ENCODE peak calls at places on chromosomes 6 and 20, in eight cellular contexts. U, E, B, Q, H, R, C and I are unnamed samples.
A peak's percentile ranks its signal among the peaks of the same experiment; 100 is the strongest.

GRCh38 chr20:61899971-61900370 is 165.7 kb downstream of the TAF4 start:
- DNase-seq in U (peak; percentile 11), E (no peak), B (no peak), Q (no peak), H (no peak), R (no peak), C (no peak), I (no peak)

GRCh38 chr6:87879144-87879861 is 168.3 kb upstream of the SPACA1 start:
- DNase-seq in U (no peak), E (no peak), B (no peak), Q (no peak), H (no peak), R (no peak), C (no peak), I (peak; percentile 45)

GRCh38 chr6:16296061-16296670 is 57.8 kb downstream of the GMPR start:
- DNase-seq in U (no peak), E (no peak), B (peak; percentile 76), Q (no peak), H (no peak), R (no peak), C (no peak), I (no peak)

GRCh38 chr6:53811082-53811481 is 16.3 kb downstream of the LRRC1 start:
- DNase-seq in U (peak; percentile 69), E (peak; percentile 69), B (no peak), Q (no peak), H (no peak), R (no peak), C (no peak), I (no peak)

GRCh38 chr6:27765028-27765427 is 147.2 kb downstream of the OR2B2 start:
- DNase-seq in U (no peak), E (no peak), B (no peak), Q (no peak), H (no peak), R (no peak), C (no peak), I (no peak)

GRCh38 chr20:305745-306144 is 8.4 kb downstream of the ZCCHC3 start:
- DNase-seq in U (no peak), E (no peak), B (no peak), Q (no peak), H (no peak), R (no peak), C (no peak), I (no peak)

GRCh38 chr6:48626421-48626820 is 515.4 kb upstream of the PTCHD4 start:
- DNase-seq in U (no peak), E (no peak), B (no peak), Q (no peak), H (no peak), R (no peak), C (no peak), I (no peak)

GRCh38 chr6:90284745-90285481 is 11.7 kb downstream of the BACH2 start:
- DNase-seq in U (no peak), E (no peak), B (no peak), Q (no peak), H (no peak), R (no peak), C (no peak), I (no peak)

GRCh38 chr20:7660165-7660564 is 280.1 kb downstream of the HAO1 start:
- DNase-seq in U (no peak), E (no peak), B (no peak), Q (no peak), H (no peak), R (no peak), C (no peak), I (no peak)

GRCh38 chr6:145904391-145904790 is 59.8 kb downstream of the SHPRH start:
- DNase-seq in U (no peak), E (no peak), B (no peak), Q (no peak), H (no peak), R (no peak), C (no peak), I (no peak)

GRCh38 chr6:124947821-124948451 is 14.3 kb upstream of the RNF217 start:
- DNase-seq in U (no peak), E (no peak), B (no peak), Q (no peak), H (no peak), R (no peak), C (no peak), I (no peak)

GRCh38 chr20:38303908-38304379 is at the start of gene BPI:
- DNase-seq in U (peak; percentile 80), E (peak; percentile 40), B (no peak), Q (no peak), H (no peak), R (no peak), C (no peak), I (no peak)

GRCh38 chr20:11453430-11453829 is 464.3 kb upstream of the BTBD3 start:
- DNase-seq in U (no peak), E (no peak), B (no peak), Q (no peak), H (peak; percentile 61), R (no peak), C (no peak), I (no peak)

GRCh38 chr20:60469829-60470228 is 511.6 kb downstream of the CDH26 start:
- DNase-seq in U (no peak), E (no peak), B (no peak), Q (no peak), H (no peak), R (no peak), C (no peak), I (no peak)

GRCh38 chr20:51019598-51020592 is 3.0 kb downstream of the KCNG1 start:
- DNase-seq in U (no peak), E (no peak), B (no peak), Q (no peak), H (no peak), R (no peak), C (peak; percentile 25), I (no peak)

GRCh38 chr20:24791949-24792348 is 157.1 kb upstream of the CST7 start:
- DNase-seq in U (peak; percentile 12), E (no peak), B (no peak), Q (no peak), H (no peak), R (no peak), C (no peak), I (no peak)

GRCh38 chr6:119351005-119351394 is 1.4 kb upstream of the MAN1A1 start:
- DNase-seq in U (no peak), E (no peak), B (no peak), Q (no peak), H (peak; percentile 3), R (no peak), C (no peak), I (no peak)

GRCh38 chr6:69044534-69044933 is 409.5 kb downstream of the ADGRB3 start:
- DNase-seq in U (no peak), E (no peak), B (no peak), Q (no peak), H (peak; percentile 4), R (no peak), C (no peak), I (no peak)
- TF ChIP-seq CTCF in U (no peak), E (no peak), B (no peak), Q (no peak), H (no peak), R (no peak), C (no peak), I (no peak)

GRCh38 chr6:38239719-38240451 is 399.8 kb downstream of the BTBD9 start:
- DNase-seq in U (no peak), E (no peak), B (no peak), Q (no peak), H (no peak), R (no peak), C (no peak), I (no peak)

GRCh38 chr6:38234934-38235678 is 404.6 kb downstream of the BTBD9 start:
- DNase-seq in U (no peak), E (no peak), B (no peak), Q (no peak), H (no peak), R (no peak), C (no peak), I (no peak)

GRCh38 chr6:38233161-38233791 is 406.5 kb downstream of the BTBD9 start:
- DNase-seq in U (no peak), E (no peak), B (no peak), Q (no peak), H (no peak), R (no peak), C (no peak), I (no peak)

DNA sequence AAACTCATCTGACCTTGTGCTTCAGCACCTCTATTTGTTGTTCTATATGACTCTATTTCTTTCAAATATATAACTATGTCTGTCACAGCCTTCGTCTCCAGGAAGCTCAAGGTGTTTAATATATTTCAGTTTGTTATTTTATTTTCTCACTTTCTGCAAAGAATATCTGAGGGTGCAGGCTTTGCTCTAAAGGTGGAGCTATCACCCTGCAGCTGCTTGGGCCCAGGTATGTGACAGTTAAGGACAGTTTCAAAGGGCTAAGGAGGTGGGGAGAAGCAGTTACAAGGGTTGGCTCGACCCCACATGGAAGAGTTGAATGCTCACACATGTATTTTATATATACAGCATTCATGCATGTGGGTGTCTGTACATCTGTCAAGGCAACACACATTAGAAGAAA is 405.6 kb downstream of the BTBD9 start:
- DNase-seq in U (no peak), E (no peak), B (no peak), Q (no peak), H (no peak), R (no peak), C (no peak), I (no peak)
- TF ChIP-seq CTCF in U (no peak), E (no peak), B (no peak), Q (no peak), H (no peak), R (no peak), C (peak; percentile 23), I (no peak)

GRCh38 chr20:2631228-2631627 is 21.2 kb upstream of the NOP56 start:
- DNase-seq in U (no peak), E (no peak), B (no peak), Q (no peak), H (peak; percentile 24), R (no peak), C (no peak), I (no peak)
- TF ChIP-seq CTCF in U (no peak), E (no peak), B (no peak), Q (no peak), H (peak; percentile 38), R (no peak), C (peak; percentile 32), I (no peak)

DNA sequence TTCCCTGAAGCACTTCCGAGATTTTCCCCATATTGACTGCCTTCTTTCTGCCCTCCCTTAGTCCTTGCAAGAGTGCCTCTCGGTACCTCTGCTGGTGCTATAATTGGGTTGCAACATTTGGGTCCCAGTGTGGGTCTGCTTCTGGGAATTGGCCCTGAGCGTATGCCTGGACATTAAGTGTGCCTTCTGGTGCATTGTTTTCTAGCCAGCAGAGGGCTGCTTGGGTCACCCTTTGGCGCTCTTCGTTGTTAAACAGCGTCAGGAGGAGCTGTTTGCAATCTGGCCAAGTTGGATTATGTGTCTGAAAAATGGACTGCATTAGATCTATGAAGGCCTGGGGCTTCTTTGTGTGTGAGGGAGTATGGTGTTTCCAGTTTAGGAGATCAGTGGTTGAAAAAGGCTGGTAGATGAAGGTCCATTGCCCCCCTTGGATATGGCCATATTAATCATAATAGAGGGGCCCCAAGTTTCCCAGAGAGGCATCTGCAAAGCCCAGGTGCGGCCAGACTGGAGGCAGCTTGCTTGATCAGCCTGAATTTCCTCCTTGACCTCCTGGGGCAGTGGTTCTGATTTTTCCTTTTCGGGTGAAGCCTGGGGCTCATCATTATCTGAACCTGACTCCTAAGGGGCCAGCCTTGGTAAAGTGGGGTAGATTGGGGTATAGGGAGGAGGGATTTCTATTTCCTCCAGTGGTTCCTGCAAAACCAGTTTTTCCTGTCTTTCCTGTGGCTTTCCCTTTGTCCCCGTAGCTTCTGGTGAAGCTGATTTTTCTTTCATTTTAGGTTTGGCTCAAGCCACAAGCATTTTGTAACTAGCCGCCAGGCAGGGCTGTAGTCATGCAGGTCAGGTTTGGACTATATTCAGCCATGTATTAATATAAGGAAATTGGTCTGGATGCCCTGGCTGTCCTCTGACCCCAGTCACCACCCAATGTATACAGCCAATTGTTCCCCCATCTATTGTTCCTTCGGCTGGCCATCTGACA is 85.4 kb upstream of the GPR6 start:
- DNase-seq in U (peak; percentile 52), E (no peak), B (no peak), Q (no peak), H (no peak), R (no peak), C (no peak), I (no peak)
- TF ChIP-seq CTCF in U (no peak), E (no peak), B (no peak), Q (no peak), H (no peak), R (no peak), C (peak; percentile 3), I (no peak)